ENCODE peak calls at places on chromosomes 2 and 18, in six cellular contexts. M, E, N, C, I and R are unnamed samples.

GRCh38 chr2:74777161-74777900 is 56.6 kb upstream of the HK2 start:
- DNase-seq in M (peak), I (no peak), C (no peak), N (no peak), E (no peak), R (no peak)

GRCh38 chr2:19408592-19408991 is 50.2 kb upstream of the OSR1 start:
- DNase-seq in M (no peak), N (no peak), I (peak), E (no peak), C (no peak), R (no peak)

GRCh38 chr2:1855150-1855549 is 110.8 kb upstream of the PXDN start:
- DNase-seq in C (peak), M (peak), E (peak), I (no peak), N (no peak), R (no peak)

GRCh38 chr2:165562235-165562634 is 92.7 kb downstream of the CSRNP3 start:
- DNase-seq in N (no peak), C (no peak), M (no peak), I (peak), E (no peak), R (no peak)

GRCh38 chr2:36511858-36512630 is 85.9 kb downstream of the FEZ2 start:
- DNase-seq in C (peak), I (no peak), N (no peak), M (no peak), E (no peak), R (no peak)

GRCh38 chr2:72438364-72438763 is 290.7 kb upstream of the CYP26B1 start:
- DNase-seq in E (no peak), N (no peak), C (no peak), I (no peak), M (no peak), R (no peak)

GRCh38 chr2:88656690-88657089 is 29.4 kb upstream of the EIF2AK3 start:
- DNase-seq in C (peak), I (peak), N (no peak), M (no peak), E (no peak), R (no peak)

GRCh38 chr18:75088021-75088506 is 120.9 kb downstream of the PTGR3 start:
- DNase-seq in N (no peak), C (no peak), M (no peak), E (no peak), I (no peak), R (no peak)

GRCh38 chr18:2627821-2628276 is 27.7 kb upstream of the SMCHD1 start:
- DNase-seq in I (peak), M (no peak), E (no peak), N (no peak), C (peak), R (no peak)

GRCh38 chr2:207163053-207163814 is 2.5 kb downstream of the KLF7 start:
- DNase-seq in C (peak), N (peak), I (peak), E (no peak), M (no peak), R (no peak)

GRCh38 chr2:173048901-173049661 is 26.6 kb upstream of the MAP3K20 start:
- DNase-seq in C (peak), N (peak), I (peak), M (peak), E (no peak), R (peak)

GRCh38 chr2:109352898-109353689 is 224.1 kb downstream of the SH3RF3 start:
- DNase-seq in M (no peak), E (no peak), N (no peak), I (no peak), C (no peak), R (no peak)

GRCh38 chr2:47035615-47036488 is 119.3 kb downstream of the STPG4 start:
- DNase-seq in C (no peak), M (peak), N (no peak), I (no peak), E (peak), R (no peak)

GRCh38 chr2:18399601-18400000 is 160.9 kb downstream of the RDH14 start:
- DNase-seq in E (no peak), I (no peak), M (no peak), N (no peak), C (no peak), R (no peak)

GRCh38 chr18:36088256-36088655 is 20.9 kb upstream of the RPRD1A start:
- DNase-seq in M (no peak), C (no peak), I (no peak), E (no peak), N (no peak), R (no peak)

GRCh38 chr2:190582761-190583506 is 48.4 kb upstream of the NEMP2 start:
- DNase-seq in E (no peak), M (no peak), I (no peak), N (no peak), C (no peak), R (no peak)

GRCh38 chr18:46393230-46393629 is 263.8 kb downstream of the LOXHD1 start:
- DNase-seq in E (peak), M (peak), C (no peak), N (no peak), I (no peak), R (no peak)

GRCh38 chr18:11981633-11982366 is 493 bp downstream of the IMPA2 start:
- DNase-seq in M (no peak), I (peak), E (peak), C (peak), N (no peak), R (no peak)

GRCh38 chr2:109404681-109405080 is 209.1 kb downstream of the SEPTIN10 start:
- DNase-seq in E (peak), N (no peak), M (no peak), I (no peak), C (no peak), R (no peak)

GRCh38 chr2:18971628-18972027 is 382.3 kb upstream of the NT5C1B start:
- DNase-seq in E (no peak), I (peak), N (no peak), C (no peak), M (no peak), R (no peak)

GRCh38 chr2:129192117-129192516 is 787.3 kb upstream of the RAB6C start:
- DNase-seq in E (no peak), C (no peak), I (no peak), N (no peak), M (no peak), R (no peak)

DNA sequence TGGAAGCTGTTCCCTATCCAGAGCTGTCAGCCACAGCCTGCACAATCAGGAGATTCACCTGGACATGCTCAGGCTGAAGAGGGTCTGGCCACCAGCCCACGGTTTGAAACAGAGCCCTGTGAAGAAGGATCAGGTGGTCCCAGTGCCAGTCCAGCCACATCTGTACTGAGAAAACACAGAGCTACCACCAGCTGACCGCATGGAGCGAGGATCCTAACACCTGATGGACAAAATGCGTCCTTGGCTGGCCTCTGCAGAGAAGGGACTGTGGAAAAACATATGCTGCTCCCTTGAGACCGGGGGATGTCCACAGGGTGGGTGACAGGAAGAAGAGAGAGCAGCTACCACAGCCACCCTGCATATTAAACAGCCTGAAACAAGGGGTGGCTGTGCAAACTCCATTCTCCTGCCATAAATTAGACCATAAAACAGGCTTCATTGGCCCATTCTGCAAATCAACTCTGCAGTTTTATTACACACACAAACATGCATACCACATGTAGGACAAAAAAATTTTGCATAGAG is 137.3 kb downstream of the BCL2 start:
- DNase-seq in M (no peak), C (no peak), E (no peak), I (no peak), N (no peak), R (no peak)
- H3K4me3 ChIP-seq in M (no peak), C (no peak), E (no peak), I (no peak), N (no peak), R (no peak)

DNA sequence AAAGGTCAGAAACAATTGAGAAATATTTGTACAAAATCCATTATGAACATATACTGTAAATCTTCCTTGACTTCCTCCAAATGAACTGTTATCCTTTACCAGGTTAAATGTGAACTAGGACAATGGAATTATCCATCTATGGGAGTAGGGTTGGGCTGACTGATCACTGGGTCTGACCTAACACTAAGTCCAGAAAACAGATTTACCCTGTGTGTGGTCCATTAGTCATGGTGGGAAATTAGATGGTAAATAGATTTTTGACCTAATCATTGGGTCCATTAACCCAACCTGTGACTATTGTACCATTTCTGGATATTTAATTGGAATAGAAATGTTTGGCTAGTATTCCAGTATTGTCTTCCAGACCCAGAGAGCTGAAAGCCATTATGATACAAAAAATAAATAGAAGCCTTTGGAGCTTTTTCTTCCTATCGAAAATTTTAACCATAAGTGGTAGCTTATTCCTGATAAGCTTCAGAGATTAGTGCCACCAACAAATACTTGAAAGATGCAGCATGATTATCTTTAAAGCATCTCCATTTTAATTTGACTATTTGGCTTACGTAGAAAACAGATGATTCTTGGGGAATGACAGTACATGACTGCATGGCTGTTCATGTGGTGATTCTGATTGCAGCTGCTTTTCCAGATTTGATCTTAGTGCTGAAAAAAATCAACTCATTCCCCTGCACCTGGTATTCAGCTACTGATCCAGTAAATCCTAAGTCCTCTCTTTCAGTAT is 703.2 kb upstream of the FSHR start:
- DNase-seq in I (no peak), C (no peak), N (no peak), M (no peak), E (no peak), R (no peak)
- H3K4me3 ChIP-seq in I (no peak), C (no peak), N (no peak), M (no peak), E (no peak), R (no peak)

GRCh38 chr2:230418341-230419016 is 2.5 kb downstream of the SP100 start:
- DNase-seq in E (no peak), C (no peak), N (no peak), I (peak), M (no peak), R (no peak)
- H3K4me3 ChIP-seq in E (no peak), C (no peak), N (peak), I (peak), M (no peak), R (peak)

GRCh38 chr2:95087379-95087778 is 34.2 kb downstream of the MRPS5 start:
- DNase-seq in N (no peak), C (no peak), M (no peak), I (no peak), E (no peak), R (no peak)
- H3K4me3 ChIP-seq in N (no peak), C (no peak), M (no peak), I (no peak), E (no peak), R (no peak)

GRCh38 chr2:86616502-86616901 is 7.2 kb downstream of the RNF103 start:
- DNase-seq in C (no peak), N (no peak), I (no peak), E (no peak), M (no peak), R (no peak)

GRCh38 chr2:86615596-86615995 is 8.1 kb downstream of the RNF103 start:
- DNase-seq in E (no peak), M (no peak), I (no peak), N (no peak), C (peak), R (no peak)

GRCh38 chr2:86617738-86618137 is 5.9 kb downstream of the RNF103 start:
- DNase-seq in N (no peak), M (no peak), E (no peak), C (no peak), I (no peak), R (no peak)

GRCh38 chr2:86613515-86613914 is 10.2 kb downstream of the RNF103 start:
- DNase-seq in E (no peak), N (no peak), I (no peak), C (no peak), M (no peak), R (no peak)

DNA sequence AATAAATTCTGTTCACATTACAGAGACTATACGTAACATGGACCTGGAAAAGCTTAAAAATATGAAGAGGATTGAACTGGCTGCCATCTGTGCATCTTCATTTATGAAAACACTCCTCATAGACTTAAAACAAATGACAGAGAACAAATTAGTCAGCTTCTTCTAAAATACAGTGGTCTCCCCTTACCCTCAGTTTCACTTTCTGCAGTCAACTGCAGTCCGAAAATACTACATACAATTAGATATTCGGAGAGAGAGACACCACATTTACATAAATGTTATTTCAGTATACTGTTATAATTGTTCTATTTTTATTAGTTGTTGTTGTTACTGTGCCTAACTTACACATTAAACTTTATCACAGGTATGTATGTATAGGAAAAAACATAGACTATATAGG is 6.5 kb downstream of the RNF103 start:
- DNase-seq in E (no peak), M (no peak), N (no peak), I (no peak), C (no peak), R (no peak)
- H3K4me3 ChIP-seq in E (no peak), M (no peak), N (no peak), I (no peak), C (no peak), R (no peak)